ENCODE peak calls at places on chromosomes 4 and X, in four cellular contexts. K is lung, Q is tibial nerve, A is testis. H is an unnamed sample.

GRCh38 chrX:17226736-17227135 is 148.3 kb upstream of the NHS start:
- DNase-seq in K (no peak), A (no peak), Q (no peak), H (no peak)

GRCh38 chr4:88843067-88843723 is 145.6 kb upstream of the NAP1L5 start:
- DNase-seq in K (no peak), A (peak), Q (no peak), H (no peak)

GRCh38 chr4:68864438-68865177 is 48.8 kb downstream of the UGT2B10 start:
- DNase-seq in A (no peak), K (no peak), Q (no peak), H (no peak)

GRCh38 chrX:109347618-109348017 is 134.3 kb downstream of the GUCY2F start:
- DNase-seq in Q (no peak), K (no peak), A (no peak), H (no peak)

GRCh38 chr4:188428935-188429334 is 289.7 kb downstream of the TRIML1 start:
- DNase-seq in A (no peak), Q (no peak), K (no peak), H (no peak)

GRCh38 chrX:20383487-20383886 is 116.8 kb upstream of the RPS6KA3 start:
- DNase-seq in Q (no peak), K (no peak), A (no peak), H (no peak)

GRCh38 chr4:82639947-82640346 is 78.2 kb upstream of the TMEM150C start:
- DNase-seq in Q (no peak), K (no peak), A (peak), H (no peak)

GRCh38 chrX:73563740-73564073 is 710 bp downstream of the CHIC1 start:
- DNase-seq in A (no peak), Q (no peak), K (no peak), H (no peak)

GRCh38 chr4:4480685-4481393 is 61.0 kb downstream of the STX18 start:
- DNase-seq in A (no peak), Q (no peak), K (no peak), H (peak)

GRCh38 chr4:158809611-158810486 is 41.0 kb downstream of the FNIP2 start:
- DNase-seq in Q (no peak), A (peak), K (no peak), H (no peak)

GRCh38 chr4:110224142-110224541 is 25.7 kb upstream of the ELOVL6 start:
- DNase-seq in A (no peak), Q (no peak), K (no peak), H (no peak)

DNA sequence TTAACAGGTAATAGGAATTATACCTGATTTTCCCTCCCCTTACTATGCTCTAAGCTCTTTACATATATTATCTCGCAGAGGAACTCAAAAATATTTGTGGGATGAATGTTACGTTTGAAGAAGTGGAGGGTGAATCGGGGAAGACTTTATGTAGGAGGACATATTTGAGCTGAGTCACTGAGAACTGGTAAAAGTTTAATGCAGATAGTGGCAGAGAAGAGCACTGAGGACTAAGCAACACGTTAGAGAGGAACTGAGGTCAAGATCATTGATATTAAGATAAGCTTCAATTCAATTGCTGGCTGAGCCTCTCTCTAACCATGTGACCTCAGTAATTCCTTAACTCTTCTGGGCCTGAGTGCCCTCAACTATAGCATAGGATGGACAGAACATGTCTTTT is 26.4 kb upstream of the ELOVL6 start:
- DNase-seq in A (no peak), K (no peak), Q (no peak), H (no peak)
- H3K27ac ChIP-seq in A (no peak), K (no peak), Q (no peak), H (no peak)

DNA sequence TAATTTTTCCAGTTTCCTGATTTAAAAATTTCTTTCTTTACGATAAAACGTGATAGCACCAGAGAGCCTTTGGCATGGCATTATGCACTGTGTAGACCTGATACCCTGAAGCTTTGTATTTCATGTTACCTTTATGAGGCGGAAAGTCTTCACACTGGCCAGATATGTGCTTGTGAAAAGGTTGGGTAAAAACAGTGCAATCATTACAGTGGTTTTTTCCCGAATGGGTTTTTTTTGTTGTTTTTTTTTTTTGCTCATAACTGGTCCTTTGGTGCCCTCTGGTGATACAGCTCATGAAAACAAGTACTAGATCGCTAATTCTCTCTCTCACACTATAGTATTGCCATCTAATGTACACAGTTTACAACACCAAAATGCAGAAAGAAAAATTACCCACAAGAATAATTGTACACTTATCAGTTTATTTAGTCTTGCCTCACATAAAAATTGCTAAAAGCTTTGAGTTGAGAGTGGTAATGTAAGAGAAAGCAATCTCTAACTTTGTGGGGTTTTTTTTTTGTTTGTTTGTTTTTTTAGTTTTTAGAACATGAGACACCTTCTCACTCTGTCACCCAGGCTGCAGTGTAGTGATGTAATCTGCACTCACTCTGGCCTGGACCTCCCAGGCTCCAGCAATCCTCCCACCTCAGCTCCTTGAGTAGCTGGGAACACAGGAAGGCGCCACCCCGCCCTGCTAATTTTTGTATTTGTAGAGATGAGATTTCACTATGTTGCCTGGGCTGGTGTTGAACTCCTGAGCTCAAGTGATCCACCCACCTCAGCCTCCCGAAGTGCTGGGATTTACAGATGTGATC is 21.3 kb downstream of the SPCS3 start:
- DNase-seq in A (peak), Q (no peak), K (no peak), H (no peak)
- TF ChIP-seq CTCF in A (no peak), Q (peak), K (peak), H (peak)

DNA sequence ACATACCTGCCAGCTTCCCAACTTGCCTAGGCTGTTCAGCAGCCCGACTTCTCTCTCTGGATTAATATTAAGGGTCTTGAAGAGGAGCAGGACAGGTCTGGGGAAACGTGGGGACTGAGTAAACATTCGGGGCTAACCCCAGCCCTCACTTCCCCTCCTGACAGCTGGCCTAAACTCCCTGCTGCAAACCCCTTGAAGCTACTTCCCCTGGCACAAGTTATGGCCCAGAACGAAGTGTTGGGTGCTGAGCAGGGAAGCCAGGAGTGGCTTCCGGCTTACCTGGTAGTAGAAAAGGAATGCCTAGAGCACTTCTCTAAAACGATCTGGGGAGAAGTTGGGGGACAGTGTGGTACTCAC is 200.0 kb downstream of the BCOR start:
- DNase-seq in Q (no peak), K (no peak), A (no peak), H (no peak)
- H3K4me3 ChIP-seq in Q (no peak), K (no peak), A (no peak), H (no peak)

GRCh38 chr4:86033171-86033570 is 326.7 kb downstream of the MAPK10 start:
- DNase-seq in Q (no peak), K (peak), A (peak), H (no peak)
- H3K27ac ChIP-seq in Q (peak), K (peak), A (peak), H (peak)

H was measured in dorsolateral prefrontal cortex.